ENCODE peak calls at places on chromosomes 6 and 20, in nine cellular contexts. Z is IMR-90, X is PC-3, R is mammary epithelial cell, M is colonic mucosa, B is K562, P is endodermal cell, Q is astrocyte, Y is fibroblast of lung. H is an unnamed sample.

GRCh38 chr20:16459019-16459700 is 114.1 kb downstream of the KIF16B start:
- DNase-seq in Z (peak), R (peak), Q (peak), M (no peak), X (peak), Y (peak), P (no peak), B (peak), H (no peak)

GRCh38 chr6:67210450-67210849 is 1424.6 kb upstream of the ADGRB3 start:
- DNase-seq in P (no peak), R (no peak), X (no peak), Y (peak), Q (peak), Z (no peak), M (no peak), B (no peak), H (peak)

GRCh38 chr20:51802170-51802745 is at the start of gene SALL4:
- DNase-seq in Z (no peak), Y (peak), R (no peak), P (peak), M (no peak), B (no peak), Q (peak), X (no peak), H (peak)

GRCh38 chr6:152301021-152301805 is 335.9 kb downstream of the SYNE1 start:
- DNase-seq in B (no peak), Z (peak), Q (no peak), M (no peak), P (no peak), R (no peak), Y (no peak), X (no peak), H (no peak)

GRCh38 chr6:55729665-55730064 is 145.7 kb downstream of the BMP5 start:
- DNase-seq in M (no peak), Z (peak), B (no peak), R (peak), P (no peak), X (peak), Q (no peak), Y (no peak), H (no peak)

GRCh38 chr6:146281963-146282362 is 253.1 kb downstream of the GRM1 start:
- DNase-seq in X (no peak), Y (no peak), M (no peak), Q (no peak), P (no peak), R (no peak), B (no peak), Z (no peak), H (no peak)

GRCh38 chr20:3330046-3330741 is 77.3 kb downstream of the DNAAF9 start:
- DNase-seq in P (no peak), Z (peak), Q (no peak), M (no peak), B (no peak), R (no peak), X (peak), Y (no peak), H (peak)

GRCh38 chr6:43916924-43917877 is 147.2 kb downstream of the VEGFA start:
- DNase-seq in X (no peak), B (no peak), P (no peak), Z (peak), Y (no peak), R (no peak), M (peak), Q (no peak), H (no peak)

GRCh38 chr20:57656252-57656820 is 36.1 kb upstream of the ZBP1 start:
- DNase-seq in Y (no peak), P (peak), M (peak), Z (no peak), B (peak), R (no peak), Q (no peak), X (no peak), H (no peak)

DNA sequence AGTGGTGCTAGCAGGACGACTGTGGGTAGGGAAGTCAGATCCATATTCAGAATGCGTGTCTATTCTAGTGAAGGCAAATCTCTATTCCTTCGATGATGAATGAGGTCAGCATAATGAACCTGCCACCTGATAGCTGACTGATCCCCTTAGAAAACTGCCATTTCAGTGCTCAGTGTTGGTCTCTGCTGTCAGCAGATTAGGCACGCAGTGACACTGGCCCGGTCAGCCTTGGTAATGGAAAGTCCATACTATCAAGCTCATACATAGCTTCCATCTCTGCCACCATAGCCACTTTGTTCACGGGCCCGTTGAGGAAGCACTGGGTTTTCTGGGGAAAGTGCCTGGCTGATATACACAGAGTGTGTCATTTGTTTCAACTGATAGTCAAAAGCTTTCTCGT is 54.0 kb downstream of the C6orf52 start:
- DNase-seq in Y (no peak), Z (no peak), Q (no peak), B (peak), M (no peak), P (no peak), R (no peak), X (no peak), H (no peak)
- H3K9ac ChIP-seq in Y (no peak), Z (no peak), Q (no peak), B (no peak), M (no peak), P (no peak), R (no peak), X (no peak), H (no peak)

DNA sequence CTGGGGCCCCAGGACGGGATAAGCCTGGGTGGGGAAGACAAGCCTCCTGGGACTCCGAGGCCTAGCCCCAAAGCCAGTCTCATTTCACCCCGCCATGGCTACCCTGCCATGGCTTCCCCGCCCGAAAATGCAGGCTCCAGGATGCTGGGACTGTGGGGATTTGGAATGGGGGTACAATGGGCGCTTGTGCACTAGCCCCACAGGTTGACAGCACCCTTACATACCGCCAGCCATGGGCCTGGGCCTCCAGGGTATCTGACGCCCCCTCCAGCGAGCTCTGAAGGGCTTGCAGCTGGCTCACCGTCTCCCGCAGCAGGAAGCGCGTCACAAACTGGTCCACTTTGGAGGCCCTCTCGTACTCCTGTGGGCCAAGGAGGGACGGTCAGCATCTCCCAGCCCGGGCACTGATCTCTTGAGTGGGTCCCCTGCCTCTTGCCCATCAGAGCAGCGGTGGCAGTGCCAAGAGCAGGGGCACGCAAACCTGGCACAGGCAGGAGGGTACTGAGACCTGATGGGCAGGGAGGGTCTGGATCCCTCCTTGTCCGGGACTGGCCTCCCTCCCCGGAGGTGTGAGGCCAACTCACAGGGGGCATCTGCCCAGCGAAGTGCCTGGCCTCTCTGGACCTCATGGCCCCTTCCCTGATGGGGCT is 2.0 kb upstream of the C20orf144 start:
- DNase-seq in R (no peak), Q (no peak), X (no peak), Y (no peak), B (no peak), Z (no peak), P (no peak), M (no peak), H (no peak)
- H3K9ac ChIP-seq in R (no peak), Q (no peak), X (no peak), Y (no peak), B (peak), Z (no peak), P (no peak), M (no peak), H (no peak)

DNA sequence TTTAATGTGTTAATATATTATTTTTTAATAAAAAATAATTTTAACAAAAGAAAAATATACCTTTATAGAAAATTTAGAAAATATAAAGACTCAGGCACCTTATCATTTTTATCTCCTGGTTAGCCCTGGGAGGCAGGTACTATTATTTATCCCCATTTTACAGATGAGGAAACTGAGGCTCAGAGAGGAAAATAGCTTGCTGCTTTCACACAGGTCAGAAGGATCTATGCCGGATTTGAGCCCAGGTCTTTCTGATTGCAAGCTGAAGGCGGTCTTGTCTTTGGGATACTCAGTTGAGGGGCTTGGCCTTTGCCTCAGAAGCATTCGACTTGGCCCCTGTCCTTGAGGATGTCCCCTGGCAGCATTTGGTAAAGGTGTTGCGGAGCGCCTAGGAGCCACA is 11.5 kb upstream of the OSER1 start:
- DNase-seq in P (no peak), B (no peak), R (no peak), Y (no peak), Q (no peak), Z (no peak), X (no peak), M (no peak), H (no peak)
- H3K9ac ChIP-seq in P (no peak), B (no peak), R (no peak), Y (no peak), Q (no peak), Z (no peak), X (no peak), M (no peak), H (no peak)

GRCh38 chr6:118720125-118720473 is 68.7 kb upstream of the CEP85L start:
- DNase-seq in Z (no peak), M (no peak), R (no peak), P (no peak), Q (no peak), X (no peak), Y (no peak), B (no peak), H (no peak)
- H3K9ac ChIP-seq in Z (no peak), M (no peak), R (no peak), P (no peak), Q (no peak), X (no peak), Y (no peak), B (no peak), H (no peak)

GRCh38 chr6:9523462-9523861 is 891.4 kb downstream of the TFAP2A start:
- DNase-seq in M (no peak), B (no peak), Y (peak), R (peak), Q (peak), P (no peak), Z (peak), X (peak), H (peak)

GRCh38 chr6:9522101-9522500 is 892.8 kb downstream of the TFAP2A start:
- DNase-seq in Z (no peak), M (no peak), Q (no peak), B (no peak), R (no peak), P (no peak), X (no peak), Y (no peak), H (peak)

GRCh38 chr6:9518433-9518832 is 896.4 kb downstream of the TFAP2A start:
- DNase-seq in Y (no peak), Z (no peak), Q (no peak), P (no peak), X (no peak), R (no peak), B (no peak), M (no peak), H (no peak)

GRCh38 chr6:9520417-9521151 is 894.3 kb downstream of the TFAP2A start:
- DNase-seq in Q (peak), R (peak), P (no peak), Y (peak), Z (peak), M (no peak), B (no peak), X (peak), H (no peak)

GRCh38 chr6:9521152-9521530 is 893.7 kb downstream of the TFAP2A start:
- DNase-seq in P (no peak), X (no peak), Y (no peak), Q (no peak), M (no peak), R (no peak), B (no peak), Z (no peak), H (no peak)
- H3K9ac ChIP-seq in P (no peak), X (no peak), Y (no peak), Q (peak), M (no peak), R (no peak), B (no peak), Z (no peak), H (no peak)

DNA sequence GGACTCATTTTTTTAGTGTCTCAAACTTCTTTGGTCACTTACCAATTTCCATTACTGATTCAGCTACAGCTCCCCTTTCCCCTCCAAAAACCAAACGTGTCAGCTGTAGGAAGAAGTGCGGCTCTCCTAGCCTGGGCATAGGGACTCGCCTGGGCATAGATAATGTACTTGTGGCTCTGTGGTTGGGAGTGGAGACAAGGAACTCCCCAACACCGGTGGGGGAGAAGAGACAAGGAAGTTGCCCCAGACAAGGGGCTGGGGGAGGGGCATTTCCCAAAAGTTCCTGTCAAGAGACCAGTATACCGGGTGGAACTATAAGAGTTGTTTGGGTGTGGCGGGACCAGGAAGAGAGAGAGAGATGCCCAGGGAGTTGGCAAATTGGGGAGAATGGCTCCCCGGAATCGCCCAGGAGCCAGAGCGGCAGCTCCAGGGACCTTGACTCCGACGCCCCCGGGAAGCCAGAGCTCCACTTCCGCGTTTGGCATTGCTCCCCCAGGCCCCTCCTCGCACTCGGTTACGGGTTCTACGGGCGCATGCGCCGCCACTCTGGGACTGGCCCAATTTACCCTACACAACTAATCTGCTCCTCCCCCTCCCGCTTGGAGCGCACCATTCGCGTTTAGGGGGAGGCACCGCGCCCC is 871 bp upstream of the ZFAND3 start:
- DNase-seq in Y (peak), B (peak), X (peak), M (peak), Q (peak), R (peak), P (peak), Z (peak), H (peak)
- H3K9ac ChIP-seq in Y (peak), B (peak), X (peak), M (peak), Q (peak), R (peak), P (peak), Z (peak), H (peak)

DNA sequence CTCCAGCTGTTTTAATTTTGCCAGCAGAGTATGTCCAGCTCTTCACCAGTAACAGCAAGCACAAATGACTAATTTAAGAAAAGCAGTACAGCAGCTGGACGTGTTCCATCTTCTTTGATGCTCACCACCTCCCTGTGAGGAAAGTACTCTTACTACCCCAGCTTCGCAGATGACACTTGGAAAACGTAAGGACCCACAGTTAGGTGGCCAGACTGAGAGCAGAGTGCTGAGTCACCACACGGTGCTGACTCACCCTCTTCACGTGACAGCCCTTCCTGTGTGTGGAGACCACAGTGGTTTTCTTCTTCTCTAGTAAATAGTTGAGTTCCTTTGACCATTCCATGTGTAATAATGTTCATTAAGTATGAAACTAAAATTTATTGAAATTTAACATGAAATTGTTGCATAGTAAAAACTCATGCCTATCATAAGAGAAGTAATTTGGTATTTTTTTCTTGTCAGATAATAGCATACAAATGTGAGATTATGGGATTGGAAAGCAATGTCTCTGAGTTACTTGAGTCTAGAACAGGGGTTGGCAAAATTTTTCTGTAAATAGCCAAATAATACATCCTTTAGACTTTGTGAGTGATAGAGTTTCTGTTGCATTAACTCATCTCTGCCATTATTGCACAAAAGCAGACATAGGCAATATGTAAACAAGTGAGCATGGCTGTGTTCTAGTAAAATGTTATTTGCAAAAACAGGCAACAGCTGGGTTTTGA is 76.6 kb downstream of the SLX4IP start:
- DNase-seq in Z (peak), P (peak), Q (peak), R (peak), B (peak), X (peak), M (peak), Y (peak), H (peak)
- H3K9ac ChIP-seq in Z (peak), P (no peak), Q (peak), R (peak), B (no peak), X (peak), M (no peak), Y (no peak), H (no peak)

GRCh38 chr20:48826883-48827771 is 672 bp downstream of the PREX1 start:
- DNase-seq in M (no peak), Y (peak), Z (no peak), Q (no peak), B (no peak), X (peak), P (peak), R (no peak), H (peak)
- H3K9ac ChIP-seq in M (peak), Y (no peak), Z (no peak), Q (peak), B (peak), X (peak), P (peak), R (no peak), H (no peak)

H was measured in trophoblast cell.